ENCODE peak calls at places on chromosome 1, in seven cellular contexts. Y, V, A, F, D, L and X are unnamed samples.

GRCh38 chr1:95953668-95954067 is 719.7 kb downstream of the RWDD3 start:
- DNase-seq in Y (no peak), V (no peak), A (no peak), F (no peak), D (no peak), L (no peak), X (no peak)

GRCh38 chr1:31522556-31522845 is 53.8 kb upstream of the TINAGL1 start:
- DNase-seq in Y (no peak), V (no peak), A (no peak), F (no peak), D (no peak), L (peak), X (no peak)

GRCh38 chr1:153401461-153401860 is 10.6 kb upstream of the S100A8 start:
- DNase-seq in Y (no peak), V (no peak), A (no peak), F (no peak), D (no peak), L (no peak), X (no peak)

GRCh38 chr1:109269212-109269980 is 13.5 kb downstream of the PSRC1 start:
- DNase-seq in Y (no peak), V (no peak), A (no peak), F (peak), D (no peak), L (no peak), X (no peak)

GRCh38 chr1:76501136-76501535 is 366.1 kb upstream of the ST6GALNAC5 start:
- DNase-seq in Y (no peak), V (peak), A (no peak), F (no peak), D (no peak), L (no peak), X (no peak)

GRCh38 chr1:2230781-2231666 is 2.9 kb downstream of the SKI start:
- DNase-seq in Y (peak), V (no peak), A (no peak), F (peak), D (peak), L (peak), X (peak)

GRCh38 chr1:2205191-2205952 is 10.8 kb upstream of the FAAP20 start:
- DNase-seq in Y (peak), V (peak), A (peak), F (peak), D (peak), L (peak), X (peak)

GRCh38 chr1:1225238-1225845 is 6.5 kb downstream of the SDF4 start:
- DNase-seq in Y (no peak), V (no peak), A (no peak), F (no peak), D (no peak), L (peak), X (no peak)

GRCh38 chr1:206674745-206675175 is 9.9 kb upstream of the MAPKAPK2 start:
- DNase-seq in Y (peak), V (peak), A (peak), F (peak), D (peak), L (peak), X (peak)

GRCh38 chr1:60762176-60762575 is 320.2 kb upstream of the NFIA start:
- DNase-seq in Y (no peak), V (peak), A (no peak), F (no peak), D (no peak), L (no peak), X (no peak)

GRCh38 chr1:245512980-245513578 is 358.3 kb downstream of the KIF26B start:
- DNase-seq in Y (no peak), V (peak), A (no peak), F (no peak), D (no peak), L (no peak), X (no peak)

GRCh38 chr1:193111641-193112090 is 6.5 kb upstream of the GLRX2 start:
- DNase-seq in Y (no peak), V (peak), A (peak), F (no peak), D (peak), L (peak), X (peak)
- H3K4me3 ChIP-seq in Y (no peak), V (no peak), A (no peak), F (no peak), D (peak), L (no peak), X (no peak)

GRCh38 chr1:201261771-201262547 is 21.3 kb upstream of the PKP1 start:
- DNase-seq in Y (peak), V (peak), A (no peak), F (no peak), D (no peak), L (no peak), X (peak)

GRCh38 chr1:201258763-201259230 is 24.5 kb upstream of the PKP1 start:
- DNase-seq in Y (no peak), V (no peak), A (no peak), F (no peak), D (no peak), L (no peak), X (no peak)

GRCh38 chr1:201260648-201261311 is 22.5 kb upstream of the PKP1 start:
- DNase-seq in Y (no peak), V (no peak), A (no peak), F (no peak), D (no peak), L (no peak), X (no peak)

GRCh38 chr1:201260236-201260591 is 23.1 kb upstream of the PKP1 start:
- DNase-seq in Y (no peak), V (no peak), A (no peak), F (no peak), D (no peak), L (no peak), X (no peak)

GRCh38 chr1:201259476-201260235 is 23.6 kb upstream of the PKP1 start:
- DNase-seq in Y (peak), V (peak), A (no peak), F (no peak), D (no peak), L (no peak), X (peak)
- H3K4me3 ChIP-seq in Y (peak), V (no peak), A (no peak), F (no peak), D (no peak), L (no peak), X (no peak)

GRCh38 chr1:22376976-22377375 is 74.7 kb upstream of the ZBTB40 start:
- DNase-seq in Y (no peak), V (no peak), A (no peak), F (no peak), D (no peak), L (no peak), X (no peak)
- H3K4me3 ChIP-seq in Y (no peak), V (no peak), A (no peak), F (no peak), D (no peak), L (no peak), X (no peak)

GRCh38 chr1:58989845-58990244 is 206.0 kb upstream of the JUN start:
- DNase-seq in Y (no peak), V (no peak), A (no peak), F (no peak), D (no peak), L (no peak), X (no peak)
- H3K4me3 ChIP-seq in Y (no peak), V (no peak), A (no peak), F (no peak), D (no peak), L (no peak), X (no peak)

GRCh38 chr1:225827076-225827475 is 17.2 kb downstream of the EPHX1 start:
- DNase-seq in Y (no peak), V (no peak), A (no peak), F (peak), D (no peak), L (no peak), X (no peak)
- H3K4me3 ChIP-seq in Y (no peak), V (no peak), A (no peak), F (no peak), D (no peak), L (no peak), X (no peak)

GRCh38 chr1:5837976-5838653 is 154.1 kb downstream of the NPHP4 start:
- DNase-seq in Y (no peak), V (no peak), A (no peak), F (no peak), D (no peak), L (no peak), X (no peak)
- H3K4me3 ChIP-seq in Y (no peak), V (no peak), A (no peak), F (no peak), D (no peak), L (no peak), X (no peak)